ENCODE peak calls at places on chromosome 16, in eight cellular contexts. E is keratinocyte, A is hepatocyte, Q is cardiac muscle cell, B is PC-3, Y is thyroid gland, T is adrenal gland, H is uterus. D is an unnamed sample.

GRCh38 chr16:1961651-1962067 is 2.3 kb downstream of the NDUFB10 start:
- DNase-seq in H (no peak), T (no peak), A (no peak), Q (no peak), E (no peak), B (no peak), Y (no peak), D (no peak)

GRCh38 chr16:69017036-69017783 is 88.2 kb upstream of the HAS3 start:
- DNase-seq in A (no peak), Y (no peak), B (peak; percentile 87), Q (peak; percentile 59), E (no peak), H (no peak), T (peak; percentile 21), D (peak; percentile 26)

GRCh38 chr16:68367440-68367839 is 56.6 kb downstream of the PRMT7 start:
- DNase-seq in A (no peak), B (no peak), Y (peak; percentile 88), Q (no peak), H (no peak), T (no peak), E (no peak), D (no peak)

GRCh38 chr16:89952551-89952950 is 4.0 kb downstream of the DEF8 start:
- DNase-seq in E (no peak), A (no peak), T (no peak), Y (no peak), H (no peak), B (no peak), Q (no peak), D (no peak)

GRCh38 chr16:87331241-87331801 is 14.1 kb upstream of the C16orf95 start:
- DNase-seq in T (no peak), A (no peak), Q (no peak), B (no peak), Y (no peak), E (no peak), H (no peak), D (no peak)

GRCh38 chr16:69424935-69425784 is 741 bp downstream of the CYB5B start:
- DNase-seq in H (no peak), E (no peak), T (no peak), B (peak; percentile 3), A (no peak), Y (no peak), Q (no peak), D (no peak)

GRCh38 chr16:59210955-59211541 is 476.9 kb upstream of the GOT2 start:
- DNase-seq in A (peak; percentile 60), B (no peak), T (peak; percentile 42), H (no peak), Y (no peak), Q (peak; percentile 1), E (no peak), D (peak; percentile 56)

GRCh38 chr16:70156207-70156978 is 17.2 kb upstream of the CLEC18C start:
- DNase-seq in T (no peak), A (no peak), E (no peak), B (no peak), Y (no peak), H (no peak), Q (no peak), D (no peak)

GRCh38 chr16:50821586-50821985 is 79.7 kb downstream of the CYLD start:
- DNase-seq in A (no peak), T (no peak), Q (no peak), B (peak; percentile 66), Y (no peak), H (no peak), E (no peak), D (no peak)

GRCh38 chr16:25570131-25570530 is 121.6 kb upstream of the HS3ST4 start:
- DNase-seq in B (no peak), Q (no peak), Y (no peak), E (peak; percentile 19), H (no peak), T (no peak), A (no peak), D (no peak)

GRCh38 chr16:11586375-11586855 is 304 bp downstream of the LITAF start:
- DNase-seq in E (no peak), Q (no peak), H (no peak), A (peak; percentile 27), Y (no peak), B (no peak), T (no peak), D (no peak)

GRCh38 chr16:85245307-85246172 is 133.3 kb upstream of the CIBAR2 start:
- DNase-seq in Y (peak; percentile 51), A (peak; percentile 85), E (no peak), B (peak; percentile 51), Q (peak; percentile 80), H (peak; percentile 74), T (peak; percentile 65), D (no peak)

GRCh38 chr16:86480444-86480843 is 29.9 kb upstream of the FOXF1 start:
- DNase-seq in A (no peak), T (no peak), B (no peak), Y (no peak), H (no peak), Q (no peak), E (no peak), D (no peak)

GRCh38 chr16:50588276-50588675 is 40.1 kb downstream of the NKD1 start:
- DNase-seq in Q (no peak), H (no peak), T (no peak), E (no peak), A (no peak), B (no peak), Y (no peak), D (no peak)

GRCh38 chr16:86303787-86304685 is 206.3 kb upstream of the FOXF1 start:
- DNase-seq in Y (peak; percentile 11), A (no peak), T (peak; percentile 35), Q (no peak), E (no peak), B (no peak), H (peak; percentile 68), D (no peak)

GRCh38 chr16:54829691-54830090 is 101.0 kb upstream of the IRX5 start:
- DNase-seq in E (no peak), A (no peak), B (no peak), H (no peak), T (no peak), Q (no peak), Y (no peak), D (no peak)

DNA sequence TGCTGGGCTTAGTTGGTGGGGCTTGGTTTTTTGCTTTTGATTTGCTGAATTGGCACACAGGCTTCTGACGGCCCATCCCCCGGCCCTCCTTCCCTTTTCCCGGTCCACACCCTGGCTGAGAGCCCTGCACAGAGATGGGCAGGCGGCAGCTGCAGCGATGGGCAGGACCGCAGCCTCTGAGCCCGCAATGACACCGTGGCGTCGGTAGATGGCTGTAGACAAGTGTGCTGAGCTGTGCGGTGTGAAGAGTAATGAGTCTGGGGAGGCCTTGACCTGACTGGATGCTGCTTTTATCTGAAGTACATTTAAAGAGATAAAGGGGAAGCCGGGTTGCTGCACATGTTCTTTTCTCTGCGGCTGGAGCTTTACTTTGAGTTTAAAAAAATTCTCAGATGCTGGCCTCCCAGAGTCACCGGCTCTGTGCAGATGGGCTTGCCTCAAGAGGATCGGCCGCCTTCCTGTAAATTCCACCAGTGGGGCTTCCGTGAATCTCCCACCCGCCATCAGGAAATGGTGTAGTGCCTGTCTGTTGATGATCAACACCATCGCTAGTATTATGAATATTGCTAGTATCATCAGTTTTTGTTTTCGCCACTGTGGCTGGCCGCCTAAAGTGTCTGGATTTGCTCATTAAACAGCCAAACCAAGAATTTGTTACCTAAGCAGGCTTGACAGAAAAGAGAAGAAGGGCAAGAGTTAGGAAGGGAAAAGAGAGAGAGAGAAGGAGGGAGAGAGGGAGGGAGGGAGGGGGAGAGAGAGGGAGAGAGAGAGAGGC is 245.6 kb upstream of the RBFOX1 start:
- DNase-seq in A (peak; percentile 78), Q (no peak), B (peak; percentile 1), Y (peak; percentile 14), T (peak; percentile 78), H (peak; percentile 10), E (no peak), D (no peak)
- TF ChIP-seq CTCF in A (peak; percentile 59), Q (no peak), B (peak; percentile 21), Y (no peak), T (peak; percentile 53), H (no peak), E (peak; percentile 50), D (no peak)

GRCh38 chr16:66809765-66810164 is 8.4 kb upstream of the TERB1 start:
- DNase-seq in Q (no peak), T (no peak), H (no peak), Y (no peak), A (no peak), E (no peak), B (no peak), D (no peak)
- H3K36me3 ChIP-seq in Q (peaks cover 54% of the 10 kb centered on the region), T (no peaks in the 10 kb centered on the region), H (no peaks in the 10 kb centered on the region), Y (peaks cover 43% of the 10 kb centered on the region), A (no peaks in the 10 kb centered on the region), E (peaks cover 25% of the 10 kb centered on the region), B (peaks cover 19% of the 10 kb centered on the region), D (peaks cover 10% of the 10 kb centered on the region)

GRCh38 chr16:521381-522210 is 5.9 kb upstream of the CAPN15 start:
- DNase-seq in E (no peak), A (no peak), B (no peak), H (no peak), Q (no peak), T (no peak), Y (no peak), D (no peak)
- TF ChIP-seq CTCF in E (peak; percentile 83), A (peak; percentile 27), B (peak; percentile 24), H (no peak), Q (no peak), T (no peak), Y (no peak), D (peak; percentile 6)

GRCh38 chr16:30966033-30966619 is 8.6 kb downstream of the SETD1A start:
- DNase-seq in Q (no peak), E (no peak), Y (no peak), B (no peak), A (no peak), H (no peak), T (no peak), D (no peak)

GRCh38 chr16:30967795-30968194 is 10.2 kb downstream of the SETD1A start:
- DNase-seq in H (no peak), B (no peak), A (no peak), E (no peak), Q (no peak), Y (no peak), T (no peak), D (no peak)

GRCh38 chr16:30963925-30964511 is 6.5 kb downstream of the SETD1A start:
- DNase-seq in E (no peak), B (no peak), H (no peak), T (no peak), Q (no peak), Y (no peak), A (no peak), D (no peak)

GRCh38 chr16:30965436-30965835 is 7.9 kb downstream of the SETD1A start:
- DNase-seq in H (no peak), Y (no peak), A (no peak), Q (no peak), E (no peak), B (no peak), T (no peak), D (no peak)

DNA sequence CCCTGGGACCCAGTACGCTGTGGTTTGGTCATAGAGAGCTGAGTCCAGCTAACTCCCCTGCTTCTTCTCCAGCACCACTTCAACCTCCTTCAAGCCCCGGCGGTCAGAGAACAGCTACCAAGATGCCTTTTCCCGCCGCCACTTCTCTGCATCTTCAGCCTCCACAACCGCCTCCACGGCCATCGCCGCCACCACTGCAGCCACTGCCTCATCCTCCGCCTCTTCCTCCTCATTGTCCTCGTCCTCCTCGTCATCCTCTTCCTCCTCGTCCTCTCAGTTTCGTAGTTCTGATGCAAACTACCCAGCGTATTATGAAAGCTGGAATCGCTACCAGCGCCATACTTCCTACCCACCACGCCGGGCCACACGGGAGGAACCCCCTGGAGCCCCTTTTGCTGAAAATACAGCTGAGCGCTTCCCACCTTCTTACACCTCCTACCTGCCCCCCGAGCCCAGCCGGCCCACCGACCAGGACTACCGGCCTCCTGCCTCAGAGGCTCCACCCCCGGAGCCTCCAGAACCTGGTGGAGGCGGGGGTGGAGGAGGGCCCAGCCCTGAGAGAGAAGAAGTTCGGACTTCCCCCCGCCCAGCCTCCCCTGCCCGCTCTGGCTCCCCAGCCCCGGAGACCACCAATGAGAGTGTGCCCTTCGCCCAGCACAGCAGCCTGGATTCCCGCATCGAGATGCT is 7.1 kb downstream of the SETD1A start:
- DNase-seq in E (no peak), Y (no peak), B (no peak), T (no peak), H (no peak), Q (no peak), A (no peak), D (no peak)
- H3K36me3 ChIP-seq in E (peaks cover 43% of the 10 kb centered on the region), Y (peaks cover 93% of the 10 kb centered on the region), B (peaks cover 21% of the 10 kb centered on the region), T (no peaks in the 10 kb centered on the region), H (no peaks in the 10 kb centered on the region), Q (peaks cover 64% of the 10 kb centered on the region), A (peaks cover 3% of the 10 kb centered on the region), D (peaks cover 44% of the 10 kb centered on the region)